ENCODE peak calls at places on chromosomes 1 and 21, in ten cellular contexts. One of them, this sample, is unnamed.

GRCh38 chr1:216812966-216813365 is 89.7 kb upstream of the ESRRG start:
- DNase-seq in dorsolateral prefrontal cortex: no peak
- DNase-seq in fibroblast of lung: peak; percentile 69
- DNase-seq in mammary epithelial cell: peak; percentile 72
- DNase-seq in CD4-positive, alpha-beta memory T cell: no peak
- DNase-seq in neuronal stem cell: no peak
- DNase-seq in suprapubic skin: no peak
- DNase-seq in RPMI7951: no peak
- DNase-seq in A549: no peak
- DNase-seq in activated T-cell treated with anti-CD3 and anti-CD28 coated beads, Interleukin-2, amount 50 U/mL, for 24 hours: no peak
- DNase-seq in this sample: peak; percentile 14

GRCh38 chr1:183783896-183784637 is 20.9 kb upstream of the RGL1 start:
- DNase-seq in fibroblast of lung: peak; percentile 85
- DNase-seq in RPMI7951: peak; percentile 66
- DNase-seq in suprapubic skin: no peak
- DNase-seq in mammary epithelial cell: no peak
- DNase-seq in dorsolateral prefrontal cortex: peak; percentile 76
- DNase-seq in neuronal stem cell: no peak
- DNase-seq in CD4-positive, alpha-beta memory T cell: no peak
- DNase-seq in A549: no peak
- DNase-seq in activated T-cell treated with anti-CD3 and anti-CD28 coated beads, Interleukin-2, amount 50 U/mL, for 24 hours: no peak
- DNase-seq in this sample: peak; percentile 51

GRCh38 chr1:145955436-145955835 is 2.4 kb downstream of the LIX1L start:
- DNase-seq in A549: no peak
- DNase-seq in neuronal stem cell: no peak
- DNase-seq in RPMI7951: peak; percentile 43
- DNase-seq in fibroblast of lung: no peak
- DNase-seq in CD4-positive, alpha-beta memory T cell: no peak
- DNase-seq in dorsolateral prefrontal cortex: no peak
- DNase-seq in mammary epithelial cell: no peak
- DNase-seq in activated T-cell treated with anti-CD3 and anti-CD28 coated beads, Interleukin-2, amount 50 U/mL, for 24 hours: no peak
- DNase-seq in suprapubic skin: no peak
- DNase-seq in this sample: no peak

GRCh38 chr21:18801468-18801867 is 397.9 kb upstream of the TMPRSS15 start:
- DNase-seq in neuronal stem cell: no peak
- DNase-seq in activated T-cell treated with anti-CD3 and anti-CD28 coated beads, Interleukin-2, amount 50 U/mL, for 24 hours: no peak
- DNase-seq in dorsolateral prefrontal cortex: no peak
- DNase-seq in mammary epithelial cell: no peak
- DNase-seq in CD4-positive, alpha-beta memory T cell: no peak
- DNase-seq in A549: peak; percentile 0
- DNase-seq in RPMI7951: peak; percentile 6
- DNase-seq in suprapubic skin: no peak
- DNase-seq in fibroblast of lung: no peak
- DNase-seq in this sample: peak; percentile 32

GRCh38 chr21:41664881-41665765 is 101.7 kb downstream of the RIPK4 start:
- DNase-seq in activated T-cell treated with anti-CD3 and anti-CD28 coated beads, Interleukin-2, amount 50 U/mL, for 24 hours: no peak
- DNase-seq in dorsolateral prefrontal cortex: no peak
- DNase-seq in RPMI7951: no peak
- DNase-seq in mammary epithelial cell: no peak
- DNase-seq in neuronal stem cell: no peak
- DNase-seq in fibroblast of lung: peak; percentile 50
- DNase-seq in CD4-positive, alpha-beta memory T cell: no peak
- DNase-seq in A549: no peak
- DNase-seq in suprapubic skin: no peak
- DNase-seq in this sample: no peak

GRCh38 chr1:1422465-1423244 is 1.6 kb upstream of the ANKRD65 start:
- DNase-seq in suprapubic skin: no peak
- DNase-seq in fibroblast of lung: no peak
- DNase-seq in neuronal stem cell: no peak
- DNase-seq in activated T-cell treated with anti-CD3 and anti-CD28 coated beads, Interleukin-2, amount 50 U/mL, for 24 hours: no peak
- DNase-seq in RPMI7951: peak; percentile 63
- DNase-seq in A549: no peak
- DNase-seq in dorsolateral prefrontal cortex: no peak
- DNase-seq in CD4-positive, alpha-beta memory T cell: no peak
- DNase-seq in mammary epithelial cell: peak; percentile 51
- DNase-seq in this sample: no peak

GRCh38 chr1:217244946-217245345 is 385.9 kb downstream of the GPATCH2 start:
- DNase-seq in dorsolateral prefrontal cortex: no peak
- DNase-seq in mammary epithelial cell: no peak
- DNase-seq in neuronal stem cell: no peak
- DNase-seq in CD4-positive, alpha-beta memory T cell: no peak
- DNase-seq in RPMI7951: no peak
- DNase-seq in A549: no peak
- DNase-seq in fibroblast of lung: peak; percentile 11
- DNase-seq in activated T-cell treated with anti-CD3 and anti-CD28 coated beads, Interleukin-2, amount 50 U/mL, for 24 hours: no peak
- DNase-seq in suprapubic skin: no peak
- DNase-seq in this sample: no peak

GRCh38 chr1:110056776-110057175 is 13.7 kb downstream of the ALX3 start:
- DNase-seq in RPMI7951: peak; percentile 81
- DNase-seq in CD4-positive, alpha-beta memory T cell: no peak
- DNase-seq in A549: no peak
- DNase-seq in mammary epithelial cell: peak; percentile 87
- DNase-seq in neuronal stem cell: no peak
- DNase-seq in dorsolateral prefrontal cortex: no peak
- DNase-seq in activated T-cell treated with anti-CD3 and anti-CD28 coated beads, Interleukin-2, amount 50 U/mL, for 24 hours: no peak
- DNase-seq in suprapubic skin: no peak
- DNase-seq in fibroblast of lung: peak; percentile 37
- DNase-seq in this sample: no peak

GRCh38 chr1:117843791-117844190 is 85.6 kb downstream of the GDAP2 start:
- DNase-seq in A549: no peak
- DNase-seq in dorsolateral prefrontal cortex: no peak
- DNase-seq in neuronal stem cell: no peak
- DNase-seq in RPMI7951: no peak
- DNase-seq in CD4-positive, alpha-beta memory T cell: no peak
- DNase-seq in mammary epithelial cell: no peak
- DNase-seq in fibroblast of lung: peak; percentile 31
- DNase-seq in suprapubic skin: no peak
- DNase-seq in activated T-cell treated with anti-CD3 and anti-CD28 coated beads, Interleukin-2, amount 50 U/mL, for 24 hours: no peak
- DNase-seq in this sample: no peak

GRCh38 chr1:159429074-159429861 is 2.7 kb upstream of the OR10J4 start:
- DNase-seq in activated T-cell treated with anti-CD3 and anti-CD28 coated beads, Interleukin-2, amount 50 U/mL, for 24 hours: no peak
- DNase-seq in mammary epithelial cell: peak; percentile 78
- DNase-seq in fibroblast of lung: peak; percentile 0
- DNase-seq in neuronal stem cell: no peak
- DNase-seq in dorsolateral prefrontal cortex: no peak
- DNase-seq in A549: peak; percentile 39
- DNase-seq in CD4-positive, alpha-beta memory T cell: no peak
- DNase-seq in RPMI7951: peak; percentile 55
- DNase-seq in suprapubic skin: no peak
- DNase-seq in this sample: no peak

GRCh38 chr1:157193702-157194391 is 55.7 kb upstream of the ETV3 start:
- DNase-seq in activated T-cell treated with anti-CD3 and anti-CD28 coated beads, Interleukin-2, amount 50 U/mL, for 24 hours: peak; percentile 70
- DNase-seq in RPMI7951: peak; percentile 46
- DNase-seq in dorsolateral prefrontal cortex: peak; percentile 31
- DNase-seq in suprapubic skin: no peak
- DNase-seq in fibroblast of lung: peak; percentile 52
- DNase-seq in neuronal stem cell: peak; percentile 62
- DNase-seq in CD4-positive, alpha-beta memory T cell: peak; percentile 5
- DNase-seq in A549: peak; percentile 67
- DNase-seq in mammary epithelial cell: peak; percentile 63
- DNase-seq in this sample: peak; percentile 79

GRCh38 chr1:233112184-233113008 is 162.0 kb downstream of the NTPCR start:
- DNase-seq in dorsolateral prefrontal cortex: no peak
- DNase-seq in A549: peak; percentile 28
- DNase-seq in CD4-positive, alpha-beta memory T cell: no peak
- DNase-seq in suprapubic skin: no peak
- DNase-seq in neuronal stem cell: peak; percentile 5
- DNase-seq in activated T-cell treated with anti-CD3 and anti-CD28 coated beads, Interleukin-2, amount 50 U/mL, for 24 hours: no peak
- DNase-seq in RPMI7951: peak; percentile 22
- DNase-seq in fibroblast of lung: no peak
- DNase-seq in mammary epithelial cell: no peak
- DNase-seq in this sample: no peak

GRCh38 chr1:218460367-218460766 is 115.2 kb downstream of the TGFB2 start:
- DNase-seq in RPMI7951: peak; percentile 88
- DNase-seq in activated T-cell treated with anti-CD3 and anti-CD28 coated beads, Interleukin-2, amount 50 U/mL, for 24 hours: no peak
- DNase-seq in A549: peak; percentile 66
- DNase-seq in dorsolateral prefrontal cortex: no peak
- DNase-seq in CD4-positive, alpha-beta memory T cell: no peak
- DNase-seq in fibroblast of lung: peak; percentile 45
- DNase-seq in mammary epithelial cell: peak; percentile 31
- DNase-seq in neuronal stem cell: peak; percentile 23
- DNase-seq in suprapubic skin: no peak
- DNase-seq in this sample: no peak

GRCh38 chr21:44407493-44407892 is 47.8 kb upstream of the LRRC3 start:
- DNase-seq in RPMI7951: peak; percentile 12
- DNase-seq in CD4-positive, alpha-beta memory T cell: peak; percentile 20
- DNase-seq in mammary epithelial cell: no peak
- DNase-seq in fibroblast of lung: no peak
- DNase-seq in dorsolateral prefrontal cortex: no peak
- DNase-seq in neuronal stem cell: no peak
- DNase-seq in suprapubic skin: no peak
- DNase-seq in A549: no peak
- DNase-seq in activated T-cell treated with anti-CD3 and anti-CD28 coated beads, Interleukin-2, amount 50 U/mL, for 24 hours: peak; percentile 46
- DNase-seq in this sample: no peak

GRCh38 chr1:1428174-1428573 is 7.1 kb upstream of the ANKRD65 start:
- DNase-seq in activated T-cell treated with anti-CD3 and anti-CD28 coated beads, Interleukin-2, amount 50 U/mL, for 24 hours: no peak
- DNase-seq in CD4-positive, alpha-beta memory T cell: no peak
- DNase-seq in A549: peak; percentile 17
- DNase-seq in mammary epithelial cell: no peak
- DNase-seq in dorsolateral prefrontal cortex: no peak
- DNase-seq in suprapubic skin: no peak
- DNase-seq in neuronal stem cell: no peak
- DNase-seq in fibroblast of lung: no peak
- DNase-seq in RPMI7951: no peak
- DNase-seq in this sample: peak; percentile 17

GRCh38 chr1:28565726-28566125 is 12.8 kb downstream of the TRNAU1AP start:
- DNase-seq in RPMI7951: no peak
- DNase-seq in A549: no peak
- DNase-seq in mammary epithelial cell: no peak
- DNase-seq in suprapubic skin: no peak
- DNase-seq in activated T-cell treated with anti-CD3 and anti-CD28 coated beads, Interleukin-2, amount 50 U/mL, for 24 hours: no peak
- DNase-seq in dorsolateral prefrontal cortex: no peak
- DNase-seq in CD4-positive, alpha-beta memory T cell: no peak
- DNase-seq in fibroblast of lung: no peak
- DNase-seq in neuronal stem cell: no peak
- DNase-seq in this sample: no peak

GRCh38 chr1:96253281-96254035 is 468.1 kb upstream of the PTBP2 start:
- DNase-seq in RPMI7951: no peak
- DNase-seq in dorsolateral prefrontal cortex: no peak
- DNase-seq in fibroblast of lung: peak; percentile 40
- DNase-seq in neuronal stem cell: no peak
- DNase-seq in mammary epithelial cell: no peak
- DNase-seq in suprapubic skin: no peak
- DNase-seq in A549: no peak
- DNase-seq in activated T-cell treated with anti-CD3 and anti-CD28 coated beads, Interleukin-2, amount 50 U/mL, for 24 hours: no peak
- DNase-seq in CD4-positive, alpha-beta memory T cell: no peak
- DNase-seq in this sample: no peak

GRCh38 chr1:244435562-244436205 is 16.0 kb downstream of the ADSS2 start:
- DNase-seq in dorsolateral prefrontal cortex: no peak
- DNase-seq in neuronal stem cell: no peak
- DNase-seq in A549: peak; percentile 26
- DNase-seq in fibroblast of lung: peak; percentile 46
- DNase-seq in RPMI7951: peak; percentile 57
- DNase-seq in suprapubic skin: no peak
- DNase-seq in activated T-cell treated with anti-CD3 and anti-CD28 coated beads, Interleukin-2, amount 50 U/mL, for 24 hours: peak; percentile 52
- DNase-seq in CD4-positive, alpha-beta memory T cell: no peak
- DNase-seq in mammary epithelial cell: peak; percentile 48
- DNase-seq in this sample: no peak

GRCh38 chr1:75765697-75766355 is 20.2 kb upstream of the RABGGTB start:
- DNase-seq in A549: peak; percentile 14
- DNase-seq in RPMI7951: peak; percentile 58
- DNase-seq in CD4-positive, alpha-beta memory T cell: no peak
- DNase-seq in mammary epithelial cell: peak; percentile 62
- DNase-seq in activated T-cell treated with anti-CD3 and anti-CD28 coated beads, Interleukin-2, amount 50 U/mL, for 24 hours: no peak
- DNase-seq in neuronal stem cell: no peak
- DNase-seq in suprapubic skin: no peak
- DNase-seq in dorsolateral prefrontal cortex: no peak
- DNase-seq in fibroblast of lung: peak; percentile 82
- DNase-seq in this sample: no peak

This sample was measured in BE2C.